ENCODE peak calls at places on chromosomes 3 and 15, in six cellular contexts. One of them, this sample, is unnamed.

GRCh38 chr15:98437752-98438151 is 210.6 kb upstream of the IGF1R start:
- DNase-seq in left lung: no peak
- DNase-seq in mammary epithelial cell: no peak
- DNase-seq in lower leg skin: no peak
- DNase-seq in neural progenitor cell: no peak
- DNase-seq in H9: no peak
- DNase-seq in this sample: no peak

GRCh38 chr3:61866961-61867461 is 305.6 kb downstream of the PTPRG start:
- DNase-seq in lower leg skin: no peak
- DNase-seq in mammary epithelial cell: no peak
- DNase-seq in left lung: no peak
- DNase-seq in neural progenitor cell: no peak
- DNase-seq in H9: no peak
- DNase-seq in this sample: no peak

GRCh38 chr3:138875754-138876664 is 41.3 kb upstream of the PIK3CB start:
- DNase-seq in H9: no peak
- DNase-seq in lower leg skin: no peak
- DNase-seq in neural progenitor cell: no peak
- DNase-seq in mammary epithelial cell: no peak
- DNase-seq in left lung: no peak
- DNase-seq in this sample: no peak

GRCh38 chr3:122642935-122643334 is 37.7 kb upstream of the PARP14 start:
- DNase-seq in H9: no peak
- DNase-seq in mammary epithelial cell: no peak
- DNase-seq in lower leg skin: no peak
- DNase-seq in neural progenitor cell: no peak
- DNase-seq in left lung: no peak
- DNase-seq in this sample: no peak

GRCh38 chr3:184380627-184381260 is 890 bp downstream of the CHRD start:
- DNase-seq in left lung: no peak
- DNase-seq in neural progenitor cell: no peak
- DNase-seq in H9: no peak
- DNase-seq in lower leg skin: no peak
- DNase-seq in mammary epithelial cell: no peak
- DNase-seq in this sample: no peak

GRCh38 chr15:63396546-63396939 is 14.9 kb upstream of the CA12 start:
- DNase-seq in mammary epithelial cell: no peak
- DNase-seq in lower leg skin: no peak
- DNase-seq in H9: peak; percentile 47
- DNase-seq in neural progenitor cell: peak; percentile 49
- DNase-seq in left lung: no peak
- DNase-seq in this sample: no peak

GRCh38 chr15:56608140-56608778 is 125.0 kb downstream of the ZNF280D start:
- DNase-seq in H9: no peak
- DNase-seq in mammary epithelial cell: no peak
- DNase-seq in left lung: no peak
- DNase-seq in neural progenitor cell: no peak
- DNase-seq in lower leg skin: no peak
- DNase-seq in this sample: no peak

GRCh38 chr3:184052773-184053172 is at the start of gene HTR3C:
- DNase-seq in H9: no peak
- DNase-seq in left lung: no peak
- DNase-seq in lower leg skin: no peak
- DNase-seq in neural progenitor cell: no peak
- DNase-seq in mammary epithelial cell: no peak
- DNase-seq in this sample: no peak

GRCh38 chr3:127949446-127949845 is 34.4 kb downstream of the KBTBD12 start:
- DNase-seq in left lung: no peak
- DNase-seq in H9: no peak
- DNase-seq in neural progenitor cell: no peak
- DNase-seq in lower leg skin: no peak
- DNase-seq in mammary epithelial cell: no peak
- DNase-seq in this sample: no peak

GRCh38 chr3:12687948-12688347 is 24.0 kb upstream of the RAF1 start:
- DNase-seq in lower leg skin: no peak
- DNase-seq in left lung: no peak
- DNase-seq in neural progenitor cell: no peak
- DNase-seq in mammary epithelial cell: no peak
- DNase-seq in H9: no peak
- DNase-seq in this sample: no peak

GRCh38 chr15:91469627-91470567 is 369.8 kb downstream of the SV2B start:
- DNase-seq in mammary epithelial cell: no peak
- DNase-seq in left lung: no peak
- DNase-seq in neural progenitor cell: no peak
- DNase-seq in lower leg skin: no peak
- DNase-seq in H9: no peak
- DNase-seq in this sample: no peak

GRCh38 chr15:41971089-41971892 is 1.1 kb downstream of the EHD4 start:
- DNase-seq in left lung: peak; percentile 68
- DNase-seq in neural progenitor cell: peak; percentile 85
- DNase-seq in mammary epithelial cell: peak; percentile 56
- DNase-seq in H9: peak; percentile 65
- DNase-seq in lower leg skin: no peak
- DNase-seq in this sample: peak; percentile 57

GRCh38 chr3:123534264-123534663 is 50.6 kb downstream of the HACD2 start:
- DNase-seq in mammary epithelial cell: no peak
- DNase-seq in H9: no peak
- DNase-seq in lower leg skin: no peak
- DNase-seq in neural progenitor cell: no peak
- DNase-seq in left lung: no peak
- DNase-seq in this sample: no peak

GRCh38 chr3:134904796-134905646 is 110.0 kb downstream of the EPHB1 start:
- DNase-seq in lower leg skin: no peak
- DNase-seq in left lung: no peak
- DNase-seq in H9: no peak
- DNase-seq in neural progenitor cell: peak; percentile 34
- DNase-seq in mammary epithelial cell: no peak
- DNase-seq in this sample: no peak

GRCh38 chr15:78808550-78808949 is 2.7 kb downstream of the ADAMTS7 start:
- DNase-seq in left lung: no peak
- DNase-seq in mammary epithelial cell: peak; percentile 35
- DNase-seq in lower leg skin: no peak
- DNase-seq in neural progenitor cell: peak; percentile 63
- DNase-seq in H9: peak; percentile 70
- DNase-seq in this sample: peak; percentile 54

GRCh38 chr3:188720636-188721035 is 451.1 kb upstream of the TPRG1 start:
- DNase-seq in left lung: no peak
- DNase-seq in neural progenitor cell: no peak
- DNase-seq in mammary epithelial cell: peak; percentile 42
- DNase-seq in H9: no peak
- DNase-seq in lower leg skin: no peak
- DNase-seq in this sample: peak; percentile 28

GRCh38 chr15:60751985-60752952 is 273.3 kb upstream of the ICE2 start:
- DNase-seq in neural progenitor cell: no peak
- DNase-seq in lower leg skin: no peak
- DNase-seq in left lung: no peak
- DNase-seq in mammary epithelial cell: no peak
- DNase-seq in H9: no peak
- DNase-seq in this sample: no peak

GRCh38 chr15:48644827-48645557 is 517 bp downstream of the FBN1 start:
- DNase-seq in left lung: peak; percentile 44
- DNase-seq in neural progenitor cell: peak; percentile 89
- DNase-seq in mammary epithelial cell: peak; percentile 63
- DNase-seq in H9: peak; percentile 52
- DNase-seq in lower leg skin: no peak
- DNase-seq in this sample: peak; percentile 50

GRCh38 chr3:13828501-13828900 is 51.4 kb downstream of the WNT7A start:
- DNase-seq in mammary epithelial cell: no peak
- DNase-seq in left lung: no peak
- DNase-seq in lower leg skin: no peak
- DNase-seq in neural progenitor cell: no peak
- DNase-seq in H9: no peak
- DNase-seq in this sample: no peak

GRCh38 chr3:184567924-184568590 is 6.5 kb downstream of the EPHB3 start:
- DNase-seq in mammary epithelial cell: peak; percentile 21
- DNase-seq in H9: no peak
- DNase-seq in lower leg skin: no peak
- DNase-seq in left lung: no peak
- DNase-seq in neural progenitor cell: no peak
- DNase-seq in this sample: no peak

GRCh38 chr15:89654847-89655805 is at the start of gene KIF7:
- DNase-seq in mammary epithelial cell: peak; percentile 19
- DNase-seq in H9: peak; percentile 84
- DNase-seq in left lung: no peak
- DNase-seq in lower leg skin: no peak
- DNase-seq in neural progenitor cell: peak; percentile 91
- DNase-seq in this sample: no peak

GRCh38 chr15:59335197-59335786 is 37.4 kb downstream of the MYO1E start:
- DNase-seq in lower leg skin: no peak
- DNase-seq in neural progenitor cell: no peak
- DNase-seq in H9: no peak
- DNase-seq in mammary epithelial cell: no peak
- DNase-seq in left lung: no peak
- DNase-seq in this sample: no peak

GRCh38 chr15:74396445-74397238 is 29.2 kb upstream of the CYP11A1 start:
- DNase-seq in H9: no peak
- DNase-seq in mammary epithelial cell: peak; percentile 98
- DNase-seq in left lung: no peak
- DNase-seq in lower leg skin: no peak
- DNase-seq in neural progenitor cell: no peak
- DNase-seq in this sample: peak; percentile 85

GRCh38 chr15:67574981-67575632 is 32.6 kb downstream of the MAP2K5 start:
- DNase-seq in neural progenitor cell: peak; percentile 52
- DNase-seq in lower leg skin: no peak
- DNase-seq in left lung: no peak
- DNase-seq in mammary epithelial cell: no peak
- DNase-seq in H9: no peak
- DNase-seq in this sample: no peak

GRCh38 chr15:99729920-99730319 is 3.3 kb downstream of the LYSMD4 start:
- DNase-seq in neural progenitor cell: peak; percentile 54
- DNase-seq in H9: no peak
- DNase-seq in left lung: no peak
- DNase-seq in lower leg skin: no peak
- DNase-seq in mammary epithelial cell: peak; percentile 48
- DNase-seq in this sample: peak; percentile 49

GRCh38 chr3:59444293-59444671 is 394.5 kb upstream of the CFAP20DC start:
- DNase-seq in left lung: no peak
- DNase-seq in H9: no peak
- DNase-seq in neural progenitor cell: no peak
- DNase-seq in mammary epithelial cell: no peak
- DNase-seq in lower leg skin: no peak
- DNase-seq in this sample: no peak

GRCh38 chr3:59444676-59445075 is 394.9 kb upstream of the CFAP20DC start:
- DNase-seq in lower leg skin: no peak
- DNase-seq in mammary epithelial cell: no peak
- DNase-seq in H9: no peak
- DNase-seq in neural progenitor cell: no peak
- DNase-seq in left lung: no peak
- DNase-seq in this sample: no peak

GRCh38 chr3:59451041-59451763 is 401.4 kb upstream of the CFAP20DC start:
- DNase-seq in H9: no peak
- DNase-seq in neural progenitor cell: no peak
- DNase-seq in lower leg skin: peak; percentile 23
- DNase-seq in left lung: no peak
- DNase-seq in mammary epithelial cell: peak; percentile 68
- DNase-seq in this sample: no peak

GRCh38 chr3:59443618-59444292 is 393.9 kb upstream of the CFAP20DC start:
- DNase-seq in lower leg skin: no peak
- DNase-seq in neural progenitor cell: no peak
- DNase-seq in H9: no peak
- DNase-seq in left lung: no peak
- DNase-seq in mammary epithelial cell: no peak
- DNase-seq in this sample: no peak

GRCh38 chr3:59446775-59447465 is 397.1 kb upstream of the CFAP20DC start:
- DNase-seq in H9: no peak
- DNase-seq in mammary epithelial cell: no peak
- DNase-seq in neural progenitor cell: peak; percentile 29
- DNase-seq in left lung: no peak
- DNase-seq in lower leg skin: no peak
- DNase-seq in this sample: no peak
- TF ChIP-seq CTCF in H9: no peak
- TF ChIP-seq CTCF in mammary epithelial cell: no peak
- TF ChIP-seq CTCF in neural progenitor cell: no peak
- TF ChIP-seq CTCF in left lung: no peak
- TF ChIP-seq CTCF in lower leg skin: no peak
- TF ChIP-seq CTCF in this sample: no peak

DNA sequence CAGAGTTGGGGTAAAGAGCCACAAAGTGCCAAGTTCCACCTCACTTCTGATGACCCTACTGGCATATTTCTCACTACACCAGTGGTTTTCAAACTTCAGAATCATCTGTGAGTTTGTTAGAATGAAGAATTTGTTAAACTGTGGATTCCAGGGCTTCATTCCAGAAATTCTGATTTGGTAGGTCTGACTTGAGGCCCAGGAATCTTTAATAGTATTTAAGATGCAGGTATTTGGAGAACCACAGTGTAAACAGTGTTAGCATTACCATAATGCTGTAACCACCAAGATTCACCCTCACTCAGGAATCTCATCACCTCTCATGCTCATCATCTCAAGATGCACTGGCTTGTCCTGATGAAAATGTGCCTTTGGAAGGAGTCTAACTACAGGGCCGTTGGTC is 6.0 kb downstream of the KCNMB3 start:
- DNase-seq in neural progenitor cell: no peak
- DNase-seq in mammary epithelial cell: no peak
- DNase-seq in lower leg skin: no peak
- DNase-seq in left lung: no peak
- DNase-seq in H9: no peak
- DNase-seq in this sample: no peak
- TF ChIP-seq CTCF in neural progenitor cell: no peak
- TF ChIP-seq CTCF in mammary epithelial cell: no peak
- TF ChIP-seq CTCF in lower leg skin: no peak
- TF ChIP-seq CTCF in left lung: no peak
- TF ChIP-seq CTCF in H9: no peak
- TF ChIP-seq CTCF in this sample: no peak

GRCh38 chr3:1275495-1275894 is 182.7 kb downstream of the CNTN6 start:
- DNase-seq in mammary epithelial cell: no peak
- DNase-seq in lower leg skin: no peak
- DNase-seq in left lung: no peak
- DNase-seq in neural progenitor cell: peak; percentile 56
- DNase-seq in H9: peak; percentile 41
- DNase-seq in this sample: peak; percentile 49
- TF ChIP-seq CTCF in mammary epithelial cell: peak; percentile 17
- TF ChIP-seq CTCF in lower leg skin: no peak
- TF ChIP-seq CTCF in left lung: no peak
- TF ChIP-seq CTCF in neural progenitor cell: peak; percentile 66
- TF ChIP-seq CTCF in H9: peak; percentile 73
- TF ChIP-seq CTCF in this sample: peak; percentile 45

DNA sequence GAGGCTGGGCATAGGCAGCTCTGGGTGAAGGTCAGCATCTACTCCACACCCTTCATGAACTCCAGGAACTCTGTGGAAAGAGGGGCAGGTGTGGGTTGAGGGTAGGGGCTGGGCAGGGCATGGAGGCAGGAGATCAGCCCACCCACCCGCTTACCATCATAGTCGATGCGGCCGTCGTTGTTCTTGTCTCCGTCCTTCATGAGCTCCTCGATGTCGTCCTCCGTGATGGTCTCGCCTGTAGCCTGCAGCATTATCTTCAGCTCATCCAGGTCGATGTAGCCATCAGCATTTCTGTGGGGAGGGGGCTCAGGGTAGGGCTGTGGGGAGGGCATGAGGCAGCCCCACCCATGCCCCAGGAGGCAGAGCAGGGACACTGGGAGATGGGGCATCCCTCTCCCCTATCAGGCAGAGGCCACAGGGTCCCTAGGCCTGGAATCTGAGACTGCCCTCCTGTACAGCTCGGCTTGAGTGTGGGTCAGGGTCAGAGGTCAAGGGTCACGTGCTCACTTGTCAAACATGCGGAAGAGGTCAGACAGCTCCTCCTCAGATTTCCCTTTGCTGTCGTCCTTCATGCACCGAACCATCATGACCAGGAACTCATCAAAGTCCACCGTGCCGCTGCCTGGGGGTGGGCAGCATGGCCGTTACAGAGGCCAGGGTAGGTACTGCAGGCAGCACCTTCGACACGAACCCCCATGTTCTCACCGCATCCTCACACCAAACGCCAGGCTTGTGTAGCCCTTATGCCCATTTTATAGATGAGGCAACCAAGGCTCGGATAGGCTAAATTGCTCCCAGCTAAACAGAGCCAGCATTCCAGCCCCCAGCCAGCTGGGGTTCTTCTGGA is 2.4 kb downstream of the TNNC1 start:
- DNase-seq in neural progenitor cell: peak; percentile 46
- DNase-seq in left lung: no peak
- DNase-seq in H9: peak; percentile 27
- DNase-seq in lower leg skin: no peak
- DNase-seq in mammary epithelial cell: no peak
- DNase-seq in this sample: no peak
- TF ChIP-seq CTCF in neural progenitor cell: peak; percentile 21
- TF ChIP-seq CTCF in left lung: no peak
- TF ChIP-seq CTCF in H9: peak; percentile 36
- TF ChIP-seq CTCF in lower leg skin: no peak
- TF ChIP-seq CTCF in mammary epithelial cell: peak; percentile 17
- TF ChIP-seq CTCF in this sample: no peak

This sample was measured in MCF 10A.